ENCODE peak calls at places on chromosomes 5 and 9, in four cellular contexts. One of them, this sample, is unnamed.
A peak's percentile ranks its signal among the peaks of the same experiment; 100 is the strongest.

GRCh38 chr9:92745236-92745790 is 19.3 kb downstream of the BICD2 start:
- DNase-seq in K562: no peak
- DNase-seq in HepG2: no peak
- DNase-seq in GM12878: no peak
- DNase-seq in this sample: no peak

GRCh38 chr5:151086905-151087360 is 6.1 kb upstream of the TNIP1 start:
- DNase-seq in K562: no peak
- DNase-seq in HepG2: no peak
- DNase-seq in GM12878: no peak
- DNase-seq in this sample: no peak

GRCh38 chr9:78470741-78471140 is 173.8 kb downstream of the PSAT1 start:
- DNase-seq in GM12878: no peak
- DNase-seq in HepG2: no peak
- DNase-seq in K562: no peak
- DNase-seq in this sample: no peak

GRCh38 chr5:171650605-171651004 is 135.0 kb upstream of the SMIM23 start:
- DNase-seq in GM12878: no peak
- DNase-seq in K562: no peak
- DNase-seq in HepG2: no peak
- DNase-seq in this sample: no peak

GRCh38 chr5:113047234-113047633 is 70.6 kb downstream of the DCP2 start:
- DNase-seq in GM12878: no peak
- DNase-seq in HepG2: no peak
- DNase-seq in K562: peak; percentile 40
- DNase-seq in this sample: peak; percentile 22

GRCh38 chr5:8340739-8341344 is 471.9 kb downstream of the MTRR start:
- DNase-seq in GM12878: no peak
- DNase-seq in K562: no peak
- DNase-seq in HepG2: peak; percentile 3
- DNase-seq in this sample: no peak

GRCh38 chr5:53974021-53974420 is 336.4 kb downstream of the ARL15 start:
- DNase-seq in K562: no peak
- DNase-seq in GM12878: no peak
- DNase-seq in HepG2: no peak
- DNase-seq in this sample: no peak

GRCh38 chr9:23005061-23005690 is 558.6 kb downstream of the DMRTA1 start:
- DNase-seq in K562: no peak
- DNase-seq in GM12878: no peak
- DNase-seq in HepG2: no peak
- DNase-seq in this sample: no peak

GRCh38 chr9:35814106-35814840 is 569 bp downstream of the HINT2 start:
- DNase-seq in GM12878: no peak
- DNase-seq in K562: no peak
- DNase-seq in HepG2: peak; percentile 84
- DNase-seq in this sample: no peak

GRCh38 chr9:128203024-128203841 is at the start of gene DNM1:
- DNase-seq in K562: peak; percentile 100
- DNase-seq in GM12878: no peak
- DNase-seq in HepG2: no peak
- DNase-seq in this sample: no peak

GRCh38 chr5:155943516-155944407 is 383.2 kb upstream of the SGCD start:
- DNase-seq in K562: no peak
- DNase-seq in GM12878: no peak
- DNase-seq in HepG2: peak; percentile 31
- DNase-seq in this sample: no peak

GRCh38 chr5:99675974-99676373 is 747.2 kb upstream of the CHD1 start:
- DNase-seq in HepG2: no peak
- DNase-seq in K562: no peak
- DNase-seq in GM12878: no peak
- DNase-seq in this sample: no peak

GRCh38 chr9:81613002-81613750 is 76.2 kb downstream of the TLE1 start:
- DNase-seq in HepG2: no peak
- DNase-seq in GM12878: no peak
- DNase-seq in K562: no peak
- DNase-seq in this sample: no peak

GRCh38 chr5:164335837-164336236 is 830.4 kb downstream of the MAT2B start:
- DNase-seq in K562: peak; percentile 14
- DNase-seq in GM12878: no peak
- DNase-seq in HepG2: no peak
- DNase-seq in this sample: no peak

GRCh38 chr5:92704590-92704989 is 876.4 kb downstream of the NR2F1-AS1 start:
- DNase-seq in GM12878: no peak
- DNase-seq in HepG2: no peak
- DNase-seq in K562: no peak
- DNase-seq in this sample: no peak

GRCh38 chr9:84411647-84412267 is 71.2 kb upstream of the SLC28A3 start:
- DNase-seq in HepG2: no peak
- DNase-seq in GM12878: no peak
- DNase-seq in K562: no peak
- DNase-seq in this sample: no peak

GRCh38 chr5:143886621-143887301 is 74.8 kb downstream of the HMHB1 start:
- DNase-seq in K562: no peak
- DNase-seq in HepG2: no peak
- DNase-seq in GM12878: no peak
- DNase-seq in this sample: no peak

GRCh38 chr9:71734953-71735352 is 33.4 kb downstream of the CEMIP2 start:
- DNase-seq in HepG2: no peak
- DNase-seq in K562: no peak
- DNase-seq in GM12878: no peak
- DNase-seq in this sample: no peak

GRCh38 chr5:154541553-154541952 is 63.5 kb upstream of the HAND1 start:
- DNase-seq in HepG2: no peak
- DNase-seq in K562: no peak
- DNase-seq in GM12878: no peak
- DNase-seq in this sample: peak; percentile 8

GRCh38 chr5:1638658-1639400 is 115.1 kb upstream of the LPCAT1 start:
- DNase-seq in K562: no peak
- DNase-seq in HepG2: no peak
- DNase-seq in GM12878: no peak
- DNase-seq in this sample: no peak

GRCh38 chr5:135976216-135976615 is 21.4 kb upstream of the LECT2 start:
- DNase-seq in HepG2: no peak
- DNase-seq in K562: no peak
- DNase-seq in GM12878: no peak
- DNase-seq in this sample: no peak

GRCh38 chr5:137221914-137222313 is 277.2 kb downstream of the SPOCK1 start:
- DNase-seq in K562: no peak
- DNase-seq in GM12878: no peak
- DNase-seq in HepG2: no peak
- DNase-seq in this sample: no peak

GRCh38 chr5:53063176-53063575 is 46.4 kb downstream of the MOCS2 start:
- DNase-seq in GM12878: no peak
- DNase-seq in K562: no peak
- DNase-seq in HepG2: no peak
- DNase-seq in this sample: no peak

DNA sequence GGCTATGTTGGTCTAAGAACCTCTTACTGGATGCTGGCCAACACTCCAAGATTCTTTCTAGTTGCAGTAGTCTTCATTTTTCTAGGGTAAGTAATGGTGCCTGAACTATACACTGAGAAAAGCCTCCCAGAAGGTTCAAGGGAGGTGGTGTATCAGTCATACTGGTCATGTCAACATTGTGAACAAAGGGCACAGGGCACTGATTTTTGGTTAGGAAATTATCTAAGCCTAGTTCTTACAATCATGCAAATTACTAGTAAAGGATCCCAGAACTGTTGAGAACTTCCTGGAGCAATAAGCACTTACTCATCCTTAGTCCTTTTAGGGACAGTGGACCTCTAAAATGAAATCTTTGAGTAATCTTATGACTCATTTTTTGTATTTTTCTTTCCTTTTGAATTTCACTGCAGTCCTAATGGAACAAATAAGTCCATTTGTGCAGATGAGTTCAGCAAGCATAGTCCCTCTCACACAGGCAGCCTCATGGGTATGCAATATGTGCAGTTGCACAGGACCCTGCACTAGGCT is 21.1 kb upstream of the CDC42SE2 start:
- DNase-seq in GM12878: no peak
- DNase-seq in HepG2: no peak
- DNase-seq in K562: no peak
- DNase-seq in this sample: no peak
- TF ChIP-seq SRF in GM12878: no peak
- TF ChIP-seq SRF in HepG2: no peak
- TF ChIP-seq SRF in K562: no peak
- TF ChIP-seq SRF in this sample: peak; percentile 85

GRCh38 chr5:34450338-34450737 is 205.8 kb upstream of the RAI14 start:
- DNase-seq in GM12878: no peak
- DNase-seq in K562: no peak
- DNase-seq in HepG2: no peak
- DNase-seq in this sample: no peak

GRCh38 chr5:34449639-34450038 is 206.5 kb upstream of the RAI14 start:
- DNase-seq in GM12878: no peak
- DNase-seq in K562: no peak
- DNase-seq in HepG2: no peak
- DNase-seq in this sample: no peak

GRCh38 chr5:34447424-34447823 is 208.7 kb upstream of the RAI14 start:
- DNase-seq in K562: no peak
- DNase-seq in GM12878: no peak
- DNase-seq in HepG2: no peak
- DNase-seq in this sample: no peak

GRCh38 chr5:34455096-34455495 is 201.0 kb upstream of the RAI14 start:
- DNase-seq in GM12878: no peak
- DNase-seq in K562: no peak
- DNase-seq in HepG2: no peak
- DNase-seq in this sample: no peak

GRCh38 chr5:34452170-34452828 is 203.8 kb upstream of the RAI14 start:
- DNase-seq in HepG2: no peak
- DNase-seq in GM12878: no peak
- DNase-seq in K562: no peak
- DNase-seq in this sample: peak; percentile 34
- TF ChIP-seq SRF in HepG2: no peak
- TF ChIP-seq SRF in GM12878: no peak
- TF ChIP-seq SRF in K562: no peak
- TF ChIP-seq SRF in this sample: no peak

DNA sequence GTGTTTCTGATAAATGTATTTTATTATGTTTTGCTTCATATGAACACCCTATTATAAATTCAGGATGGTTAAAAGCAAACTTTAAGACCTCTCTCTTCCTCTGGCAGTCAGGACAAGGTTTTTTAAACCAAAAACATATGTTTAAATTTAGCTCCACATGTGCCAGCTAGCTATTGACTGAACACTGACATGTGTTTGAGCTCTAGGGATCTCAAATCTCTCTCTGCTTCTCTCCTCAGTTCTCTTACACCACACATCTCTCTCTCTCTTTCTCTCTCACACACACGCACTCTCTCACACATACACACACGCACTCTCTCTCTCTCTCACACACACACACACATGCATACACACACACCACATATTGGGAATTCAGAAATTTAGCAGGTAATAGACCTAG is 150.2 kb upstream of the RFX3 start:
- DNase-seq in K562: no peak
- DNase-seq in HepG2: no peak
- DNase-seq in GM12878: no peak
- DNase-seq in this sample: no peak
- TF ChIP-seq SRF in K562: no peak
- TF ChIP-seq SRF in HepG2: no peak
- TF ChIP-seq SRF in GM12878: no peak
- TF ChIP-seq SRF in this sample: no peak

DNA sequence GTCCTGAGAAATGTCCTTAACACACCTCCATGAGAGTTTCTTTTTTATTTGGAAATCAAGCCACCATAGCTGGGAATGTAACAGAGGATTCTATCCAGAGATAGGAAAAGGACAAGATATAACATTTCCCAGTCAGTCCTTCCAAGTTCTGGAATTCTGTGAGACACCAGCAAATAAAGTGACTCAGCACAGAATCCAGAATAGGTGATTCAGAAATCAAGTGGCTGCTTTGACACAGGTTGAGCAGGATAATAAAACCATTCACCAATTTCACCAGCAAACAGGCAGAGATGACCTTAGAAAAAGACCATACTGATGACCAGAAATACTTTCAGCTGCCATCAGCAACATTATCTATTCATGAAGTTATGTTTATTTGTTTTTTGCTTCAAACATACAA is 491.4 kb upstream of the TUSC1 start:
- DNase-seq in GM12878: no peak
- DNase-seq in HepG2: no peak
- DNase-seq in K562: no peak
- DNase-seq in this sample: no peak
- TF ChIP-seq SRF in GM12878: no peak
- TF ChIP-seq SRF in HepG2: no peak
- TF ChIP-seq SRF in K562: no peak
- TF ChIP-seq SRF in this sample: no peak

DNA sequence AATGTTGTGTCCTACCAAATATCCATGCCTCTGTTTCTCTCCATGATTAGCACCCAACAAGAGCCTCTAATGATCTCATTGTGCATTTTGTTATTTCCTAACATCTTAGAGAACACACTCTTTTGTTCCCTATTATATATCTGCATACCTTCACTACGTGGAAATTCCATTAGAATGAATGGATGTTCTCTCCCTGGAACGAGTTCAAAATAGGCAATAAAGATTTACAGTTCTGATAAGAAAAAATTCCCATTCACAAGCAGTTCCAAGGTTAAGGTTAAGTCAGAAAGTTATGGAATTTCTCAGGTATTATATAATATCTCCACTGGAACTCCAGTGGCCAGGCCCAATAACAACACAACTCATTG is 83.7 kb downstream of the TRPM6 start:
- DNase-seq in HepG2: no peak
- DNase-seq in GM12878: no peak
- DNase-seq in K562: no peak
- DNase-seq in this sample: peak; percentile 21
- TF ChIP-seq SRF in HepG2: no peak
- TF ChIP-seq SRF in GM12878: no peak
- TF ChIP-seq SRF in K562: no peak
- TF ChIP-seq SRF in this sample: no peak

DNA sequence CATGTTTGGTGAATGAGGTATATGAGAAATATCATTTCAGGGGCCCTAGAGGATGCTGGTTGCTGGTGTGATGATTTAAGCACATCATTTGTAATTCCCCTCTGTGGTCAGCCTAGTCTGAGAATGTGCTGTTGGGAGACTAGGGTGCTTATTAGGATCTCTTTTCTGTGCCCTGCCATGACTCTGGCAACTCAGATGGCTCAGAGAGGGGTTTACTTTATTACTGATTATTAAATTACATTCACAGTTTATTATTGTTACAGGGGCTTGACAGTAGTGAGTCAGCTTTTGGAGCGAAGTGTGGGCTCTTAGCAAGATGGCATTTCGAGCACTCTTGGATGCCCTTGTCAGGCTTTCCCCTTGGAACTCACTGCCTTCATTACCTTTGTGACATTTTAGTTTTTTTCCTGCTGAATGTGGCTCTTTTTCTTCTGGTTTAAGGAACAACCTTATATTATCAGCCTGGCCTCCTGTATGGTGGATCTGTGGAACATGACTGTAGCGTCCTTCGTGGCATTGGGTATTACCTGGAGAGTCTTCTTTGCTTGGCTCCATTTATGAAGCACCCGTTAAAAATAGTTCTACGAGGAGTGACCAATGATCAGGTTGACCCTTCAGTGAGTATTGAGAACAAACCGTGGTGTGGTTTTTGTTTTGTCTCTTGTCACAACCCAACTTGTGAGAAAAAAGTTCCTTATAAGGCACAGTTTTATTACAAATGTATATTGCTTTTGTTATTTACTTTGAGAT is 33.8 kb downstream of the RCL1 start:
- DNase-seq in K562: no peak
- DNase-seq in GM12878: no peak
- DNase-seq in HepG2: no peak
- DNase-seq in this sample: no peak
- TF ChIP-seq SRF in K562: no peak
- TF ChIP-seq SRF in GM12878: no peak
- TF ChIP-seq SRF in HepG2: no peak
- TF ChIP-seq SRF in this sample: no peak